ENCODE peak calls at places on chromosomes 12 and 14, in seven cellular contexts. One of them, this sample, is unnamed.

GRCh38 chr14:105061428-105062047 is 3.7 kb downstream of the GPR132 start:
- DNase-seq in GM12891: peak
- DNase-seq in stimulated activated naive CD8-positive, alpha-beta T cell treated with anti-CD3 and anti-CD28 coated beads, Interleukin-15, amount 100 ng/mL, for 72 hours: no peak
- DNase-seq in hypothalamus: no peak
- DNase-seq in HS-5: no peak
- DNase-seq in prostate gland: no peak
- DNase-seq in T follicular helper cell: no peak
- DNase-seq in this sample: no peak

GRCh38 chr14:106380740-106381139 is 854.4 kb downstream of the TMEM121 start:
- DNase-seq in prostate gland: no peak
- DNase-seq in T follicular helper cell: no peak
- DNase-seq in HS-5: no peak
- DNase-seq in stimulated activated naive CD8-positive, alpha-beta T cell treated with anti-CD3 and anti-CD28 coated beads, Interleukin-15, amount 100 ng/mL, for 72 hours: no peak
- DNase-seq in hypothalamus: no peak
- DNase-seq in GM12891: no peak
- DNase-seq in this sample: no peak

GRCh38 chr12:88052686-88053085 is 23.5 kb upstream of the C12orf50 start:
- DNase-seq in GM12891: no peak
- DNase-seq in stimulated activated naive CD8-positive, alpha-beta T cell treated with anti-CD3 and anti-CD28 coated beads, Interleukin-15, amount 100 ng/mL, for 72 hours: no peak
- DNase-seq in prostate gland: no peak
- DNase-seq in hypothalamus: peak
- DNase-seq in T follicular helper cell: no peak
- DNase-seq in HS-5: no peak
- DNase-seq in this sample: no peak

GRCh38 chr14:99252940-99253868 is 18.8 kb downstream of the BCL11B start:
- DNase-seq in GM12891: no peak
- DNase-seq in prostate gland: no peak
- DNase-seq in stimulated activated naive CD8-positive, alpha-beta T cell treated with anti-CD3 and anti-CD28 coated beads, Interleukin-15, amount 100 ng/mL, for 72 hours: no peak
- DNase-seq in T follicular helper cell: peak
- DNase-seq in hypothalamus: no peak
- DNase-seq in HS-5: no peak
- DNase-seq in this sample: peak

GRCh38 chr14:24095196-24096068 is 1.3 kb downstream of the PCK2 start:
- DNase-seq in prostate gland: no peak
- DNase-seq in hypothalamus: no peak
- DNase-seq in stimulated activated naive CD8-positive, alpha-beta T cell treated with anti-CD3 and anti-CD28 coated beads, Interleukin-15, amount 100 ng/mL, for 72 hours: peak
- DNase-seq in T follicular helper cell: no peak
- DNase-seq in GM12891: peak
- DNase-seq in HS-5: no peak
- DNase-seq in this sample: no peak

GRCh38 chr14:68372363-68372762 is 420.5 kb downstream of the ZFP36L1 start:
- DNase-seq in stimulated activated naive CD8-positive, alpha-beta T cell treated with anti-CD3 and anti-CD28 coated beads, Interleukin-15, amount 100 ng/mL, for 72 hours: no peak
- DNase-seq in T follicular helper cell: no peak
- DNase-seq in hypothalamus: no peak
- DNase-seq in prostate gland: no peak
- DNase-seq in GM12891: no peak
- DNase-seq in HS-5: no peak
- DNase-seq in this sample: no peak

GRCh38 chr12:120705618-120706017 is 4.6 kb upstream of the UNC119B start:
- DNase-seq in T follicular helper cell: no peak
- DNase-seq in stimulated activated naive CD8-positive, alpha-beta T cell treated with anti-CD3 and anti-CD28 coated beads, Interleukin-15, amount 100 ng/mL, for 72 hours: no peak
- DNase-seq in GM12891: no peak
- DNase-seq in HS-5: no peak
- DNase-seq in hypothalamus: no peak
- DNase-seq in prostate gland: no peak
- DNase-seq in this sample: no peak

GRCh38 chr14:106507354-106507753 is 981.0 kb downstream of the TMEM121 start:
- DNase-seq in stimulated activated naive CD8-positive, alpha-beta T cell treated with anti-CD3 and anti-CD28 coated beads, Interleukin-15, amount 100 ng/mL, for 72 hours: no peak
- DNase-seq in HS-5: no peak
- DNase-seq in hypothalamus: no peak
- DNase-seq in T follicular helper cell: peak
- DNase-seq in prostate gland: no peak
- DNase-seq in GM12891: no peak
- DNase-seq in this sample: no peak

GRCh38 chr12:98440165-98440581 is 75.2 kb upstream of the TMPO start:
- DNase-seq in hypothalamus: no peak
- DNase-seq in stimulated activated naive CD8-positive, alpha-beta T cell treated with anti-CD3 and anti-CD28 coated beads, Interleukin-15, amount 100 ng/mL, for 72 hours: no peak
- DNase-seq in GM12891: no peak
- DNase-seq in HS-5: peak
- DNase-seq in prostate gland: no peak
- DNase-seq in T follicular helper cell: no peak
- DNase-seq in this sample: no peak

GRCh38 chr14:68459480-68460136 is 333.3 kb downstream of the ZFP36L1 start:
- DNase-seq in GM12891: no peak
- DNase-seq in HS-5: no peak
- DNase-seq in prostate gland: no peak
- DNase-seq in stimulated activated naive CD8-positive, alpha-beta T cell treated with anti-CD3 and anti-CD28 coated beads, Interleukin-15, amount 100 ng/mL, for 72 hours: no peak
- DNase-seq in T follicular helper cell: no peak
- DNase-seq in hypothalamus: no peak
- DNase-seq in this sample: no peak

GRCh38 chr12:70091021-70091521 is 152.2 kb upstream of the CNOT2 start:
- DNase-seq in prostate gland: no peak
- DNase-seq in stimulated activated naive CD8-positive, alpha-beta T cell treated with anti-CD3 and anti-CD28 coated beads, Interleukin-15, amount 100 ng/mL, for 72 hours: no peak
- DNase-seq in hypothalamus: no peak
- DNase-seq in T follicular helper cell: no peak
- DNase-seq in HS-5: no peak
- DNase-seq in GM12891: no peak
- DNase-seq in this sample: no peak

GRCh38 chr12:104680506-104680905 is 223.8 kb downstream of the CHST11 start:
- DNase-seq in hypothalamus: no peak
- DNase-seq in HS-5: no peak
- DNase-seq in T follicular helper cell: no peak
- DNase-seq in stimulated activated naive CD8-positive, alpha-beta T cell treated with anti-CD3 and anti-CD28 coated beads, Interleukin-15, amount 100 ng/mL, for 72 hours: peak
- DNase-seq in prostate gland: no peak
- DNase-seq in GM12891: no peak
- DNase-seq in this sample: no peak

GRCh38 chr12:119802472-119802871 is 74.6 kb downstream of the CIT start:
- DNase-seq in stimulated activated naive CD8-positive, alpha-beta T cell treated with anti-CD3 and anti-CD28 coated beads, Interleukin-15, amount 100 ng/mL, for 72 hours: no peak
- DNase-seq in HS-5: no peak
- DNase-seq in T follicular helper cell: no peak
- DNase-seq in prostate gland: peak
- DNase-seq in GM12891: no peak
- DNase-seq in hypothalamus: peak
- DNase-seq in this sample: no peak

This sample was measured in mesenteric fat pad.